ENCODE peak calls at places on chromosome 7, in five cellular contexts. W, A, S, C and T are unnamed samples.
A peak's percentile ranks its signal among the peaks of the same experiment; 100 is the strongest.

GRCh38 chr7:134737561-134738353 is 41.7 kb upstream of the CALD1 start:
- DNase-seq in W (no peak), A (no peak), S (peak; percentile 55), C (no peak), T (no peak)

GRCh38 chr7:55185941-55186609 is 167.3 kb downstream of the EGFR start:
- DNase-seq in W (no peak), A (peak; percentile 42), S (peak; percentile 91), C (no peak), T (no peak)

GRCh38 chr7:96645084-96645483 is 64.6 kb downstream of the SEM1 start:
- DNase-seq in W (no peak), A (no peak), S (no peak), C (no peak), T (no peak)

GRCh38 chr7:40541336-40541735 is 406.5 kb downstream of the SUGCT start:
- DNase-seq in W (no peak), A (no peak), S (peak; percentile 28), C (no peak), T (no peak)

GRCh38 chr7:29613100-29613499 is 49.5 kb downstream of the PRR15 start:
- DNase-seq in W (no peak), A (no peak), S (no peak), C (no peak), T (no peak)

GRCh38 chr7:98213874-98214810 is 2.9 kb downstream of the BHLHA15 start:
- DNase-seq in W (no peak), A (no peak), S (no peak), C (peak; percentile 52), T (peak; percentile 78)

GRCh38 chr7:99473315-99473596 is 566 bp downstream of the ZNF789 start:
- DNase-seq in W (peak; percentile 52), A (peak; percentile 38), S (peak; percentile 54), C (no peak), T (no peak)

GRCh38 chr7:119256446-119257131 is 1016.4 kb upstream of the KCND2 start:
- DNase-seq in W (no peak), A (no peak), S (no peak), C (no peak), T (no peak)

GRCh38 chr7:104761892-104762291 is 252.1 kb upstream of the KMT2E start:
- DNase-seq in W (no peak), A (no peak), S (no peak), C (no peak), T (no peak)

GRCh38 chr7:7613210-7613609 is 27.3 kb upstream of the UMAD1 start:
- DNase-seq in W (no peak), A (no peak), S (no peak), C (no peak), T (no peak)

GRCh38 chr7:50672045-50672444 is 106.8 kb upstream of the DDC start:
- DNase-seq in W (no peak), A (no peak), S (no peak), C (no peak), T (no peak)

GRCh38 chr7:30795161-30795943 is 24.1 kb downstream of the MINDY4 start:
- DNase-seq in W (no peak), A (peak; percentile 79), S (peak; percentile 16), C (no peak), T (no peak)

GRCh38 chr7:46286346-46286745 is 365.3 kb upstream of the IGFBP3 start:
- DNase-seq in W (no peak), A (no peak), S (no peak), C (no peak), T (no peak)

GRCh38 chr7:133310232-133310852 is 57.5 kb downstream of the EXOC4 start:
- DNase-seq in W (peak; percentile 66), A (no peak), S (no peak), C (no peak), T (no peak)

GRCh38 chr7:98548981-98549380 is 68.1 kb upstream of the NPTX2 start:
- DNase-seq in W (no peak), A (no peak), S (no peak), C (no peak), T (no peak)

GRCh38 chr7:12485845-12486244 is 82.2 kb upstream of the VWDE start:
- DNase-seq in W (no peak), A (no peak), S (no peak), C (no peak), T (no peak)

GRCh38 chr7:730501-731439 is 3.7 kb upstream of the PRKAR1B start:
- DNase-seq in W (no peak), A (no peak), S (no peak), C (no peak), T (peak; percentile 71)